ENCODE peak calls at places on chromosome 4, in four cellular contexts. X, J, M and P are unnamed samples.

GRCh38 chr4:108249397-108249796 is 80.7 kb upstream of the LEF1 start:
- DNase-seq in X (no peak), J (no peak), M (no peak), P (no peak)

GRCh38 chr4:54016504-54016903 is 47.9 kb downstream of the CHIC2 start:
- DNase-seq in X (no peak), J (no peak), M (no peak), P (no peak)

GRCh38 chr4:162406637-162407370 is 243.0 kb upstream of the FSTL5 start:
- DNase-seq in X (no peak), J (no peak), M (no peak), P (peak)

GRCh38 chr4:41535911-41536361 is 2.0 kb upstream of the LIMCH1 start:
- DNase-seq in X (no peak), J (no peak), M (no peak), P (no peak)

GRCh38 chr4:168981460-168981859 is 28.6 kb downstream of the CBR4 start:
- DNase-seq in X (no peak), J (no peak), M (no peak), P (no peak)

GRCh38 chr4:104475652-104476051 is 19.0 kb downstream of the CXXC4 start:
- DNase-seq in X (no peak), J (no peak), M (no peak), P (no peak)

GRCh38 chr4:139905489-139905888 is 239.9 kb downstream of the MGST2 start:
- DNase-seq in X (no peak), J (no peak), M (no peak), P (no peak)

GRCh38 chr4:18568600-18568999 is 547.0 kb upstream of the LCORL start:
- DNase-seq in X (no peak), J (no peak), M (no peak), P (no peak)

GRCh38 chr4:77579406-77580076 is 26.1 kb upstream of the CXCL13 start:
- DNase-seq in X (no peak), J (no peak), M (no peak), P (no peak)

GRCh38 chr4:104491826-104492771 is 2.6 kb downstream of the CXXC4 start:
- DNase-seq in X (no peak), J (no peak), M (no peak), P (peak)

GRCh38 chr4:8545439-8545765 is 34.8 kb upstream of the GPR78 start:
- DNase-seq in X (no peak), J (no peak), M (no peak), P (no peak)

DNA sequence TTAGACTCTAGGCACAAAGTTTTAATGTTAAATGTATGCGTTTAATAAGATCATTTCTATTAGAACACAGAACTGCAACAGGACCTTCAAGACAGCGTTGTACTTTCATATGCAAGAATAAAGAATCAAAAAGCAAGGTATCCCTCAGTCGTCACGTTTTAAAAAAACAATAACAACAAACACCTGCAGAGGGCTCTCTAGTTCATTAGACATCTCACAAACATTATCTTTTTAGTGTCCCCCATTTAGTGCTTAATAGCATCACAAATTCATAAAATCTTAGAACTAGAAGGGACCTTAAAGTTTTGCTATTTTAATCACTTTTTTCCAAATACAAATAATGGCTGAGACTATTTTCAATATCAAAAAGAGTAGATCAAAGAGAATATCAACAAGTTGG is 236.6 kb downstream of the DCHS2 start:
- DNase-seq in X (no peak), J (no peak), M (no peak), P (no peak)
- TF ChIP-seq CTCF in X (no peak), J (no peak), M (no peak), P (no peak)

GRCh38 chr4:87087015-87087920 is 133.2 kb downstream of the KLHL8 start:
- DNase-seq in X (no peak), J (no peak), M (no peak), P (no peak)
- H3K27ac ChIP-seq in X (no peak), J (no peak), M (no peak), P (no peak)

DNA sequence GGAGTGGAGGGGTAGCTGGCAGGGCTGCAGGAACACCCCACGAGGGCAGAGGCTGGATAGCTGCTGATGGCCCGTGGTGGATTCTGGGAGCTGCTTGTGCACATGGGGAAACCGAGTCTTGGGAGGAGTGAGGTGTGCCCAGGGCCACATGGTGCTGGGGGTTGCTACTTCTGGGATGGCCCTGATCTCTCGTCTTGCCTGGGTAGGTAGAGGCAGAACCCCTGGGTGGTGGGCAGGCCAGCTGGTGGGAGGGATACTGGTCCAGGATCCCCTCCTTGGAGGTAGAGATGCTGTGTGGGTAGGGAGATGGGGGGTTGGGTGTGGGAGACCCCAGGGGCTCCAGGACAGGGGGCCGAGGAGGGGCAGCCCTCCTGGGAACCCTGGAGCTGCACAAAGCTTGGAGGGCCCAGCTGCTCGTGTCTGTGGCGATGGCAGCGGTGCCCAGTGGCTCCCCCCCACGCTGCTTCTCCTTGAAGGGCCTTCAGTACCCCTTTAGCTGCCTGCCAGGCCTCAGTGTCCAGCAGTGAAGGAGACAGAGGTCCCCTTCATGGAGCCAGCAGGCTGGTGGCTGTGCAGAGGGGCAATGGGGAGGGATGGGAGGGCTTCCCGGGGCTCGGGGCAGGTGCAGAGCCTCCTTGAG is 3.2 kb downstream of the NAT8L start:
- DNase-seq in X (no peak), J (no peak), M (no peak), P (no peak)
- TF ChIP-seq CTCF in X (no peak), J (no peak), M (no peak), P (no peak)

DNA sequence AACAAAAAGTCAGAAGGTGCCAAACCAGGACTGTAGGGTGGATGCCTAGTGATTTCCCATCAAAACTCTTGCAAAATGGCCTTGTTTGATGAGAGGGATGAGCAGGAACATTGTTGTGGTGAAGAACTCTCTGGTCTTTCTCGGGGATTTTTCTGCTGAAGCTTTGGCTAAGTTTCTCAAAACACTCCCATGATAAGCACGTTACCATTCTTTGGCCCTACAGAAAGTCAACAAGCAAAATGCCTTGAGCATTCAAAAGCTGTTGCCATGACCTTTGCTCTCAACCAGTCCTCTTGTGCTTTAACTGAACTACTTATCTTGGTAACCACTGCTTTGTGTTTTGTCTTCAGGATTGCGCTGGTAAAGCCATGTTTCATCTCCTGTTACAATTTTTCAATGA is 3.0 kb upstream of the SEC31A start:
- DNase-seq in X (no peak), J (no peak), M (no peak), P (no peak)
- H3K27ac ChIP-seq in X (no peak), J (no peak), M (no peak), P (no peak)

GRCh38 chr4:73661646-73662119 is 41.4 kb upstream of the RASSF6 start:
- DNase-seq in X (no peak), J (no peak), M (no peak), P (no peak)
- TF ChIP-seq CTCF in X (no peak), J (no peak), M (no peak), P (no peak)

GRCh38 chr4:148182230-148182928 is 259.8 kb downstream of the NR3C2 start:
- DNase-seq in X (no peak), J (no peak), M (no peak), P (no peak)
- H3K27ac ChIP-seq in X (no peak), J (no peak), M (no peak), P (no peak)

GRCh38 chr4:73311428-73311827 is 52.8 kb upstream of the ANKRD17 start:
- DNase-seq in X (no peak), J (no peak), M (no peak), P (no peak)
- TF ChIP-seq CTCF in X (peak), J (peak), M (peak), P (peak)

GRCh38 chr4:151197258-151197657 is 79.7 kb upstream of the PRSS48 start:
- DNase-seq in X (no peak), J (no peak), M (no peak), P (no peak)

GRCh38 chr4:151202851-151203455 is 74.0 kb upstream of the PRSS48 start:
- DNase-seq in X (no peak), J (peak), M (no peak), P (no peak)

GRCh38 chr4:151198748-151199147 is 78.2 kb upstream of the PRSS48 start:
- DNase-seq in X (no peak), J (no peak), M (no peak), P (no peak)

GRCh38 chr4:151202381-151202780 is 74.6 kb upstream of the PRSS48 start:
- DNase-seq in X (no peak), J (no peak), M (no peak), P (no peak)

GRCh38 chr4:151199496-151200190 is 77.3 kb upstream of the PRSS48 start:
- DNase-seq in X (no peak), J (no peak), M (peak), P (no peak)
- H3K27ac ChIP-seq in X (no peak), J (peak), M (peak), P (peak)

DNA sequence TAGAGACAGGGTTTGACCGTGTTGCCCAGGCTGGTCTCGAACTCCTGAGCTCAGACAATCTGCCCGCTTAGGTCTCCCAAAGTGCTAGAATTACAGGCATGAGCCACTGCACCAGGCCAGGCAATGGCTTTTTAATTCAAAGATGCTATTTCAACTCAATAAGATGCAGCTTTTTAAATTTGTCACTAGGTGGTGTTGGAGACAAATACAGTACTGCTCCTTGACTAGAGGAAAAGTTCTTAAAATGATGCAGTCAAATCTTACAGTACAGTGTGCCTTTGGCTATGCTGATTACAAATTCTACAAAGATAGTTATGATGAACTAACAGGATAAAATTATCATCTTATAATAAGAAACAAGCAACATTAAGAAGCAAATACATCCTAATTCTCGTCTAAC is 441.1 kb downstream of the KCNIP4 start:
- DNase-seq in X (no peak), J (no peak), M (no peak), P (no peak)
- TF ChIP-seq CTCF in X (no peak), J (no peak), M (no peak), P (no peak)